ENCODE peak calls at places on chromosomes 5 and 9, in seven cellular contexts. F, R, B, J, S, T and P are unnamed samples. For H3K36me3, the result is how much of the 10 kb centered on the place peaks cover.

GRCh38 chr9:133647148-133647547 is 11.0 kb downstream of the DBH start:
- DNase-seq in F (no peak), R (no peak), B (no peak), J (no peak), S (no peak), T (no peak), P (no peak)

GRCh38 chr9:91221332-91221731 is 140.4 kb downstream of the AUH start:
- DNase-seq in F (no peak), R (no peak), B (no peak), J (no peak), S (no peak), T (no peak), P (no peak)

GRCh38 chr5:151612689-151613427 is 21.7 kb upstream of the FAT2 start:
- DNase-seq in F (no peak), R (no peak), B (no peak), J (peak), S (no peak), T (no peak), P (peak)

GRCh38 chr5:179373961-179374505 is 28.8 kb upstream of the ADAMTS2 start:
- DNase-seq in F (peak), R (no peak), B (peak), J (no peak), S (no peak), T (no peak), P (no peak)

GRCh38 chr9:27569406-27569805 is 3.9 kb downstream of the C9orf72 start:
- DNase-seq in F (no peak), R (no peak), B (no peak), J (peak), S (no peak), T (no peak), P (no peak)

GRCh38 chr5:39015743-39016586 is 58.2 kb downstream of the RICTOR start:
- DNase-seq in F (no peak), R (no peak), B (no peak), J (peak), S (no peak), T (no peak), P (no peak)

GRCh38 chr9:32708480-32709150 is 73.1 kb upstream of the TAF1L start:
- DNase-seq in F (no peak), R (no peak), B (no peak), J (no peak), S (no peak), T (no peak), P (no peak)

GRCh38 chr5:51987679-51988209 is 604.5 kb downstream of the ISL1 start:
- DNase-seq in F (no peak), R (no peak), B (no peak), J (no peak), S (no peak), T (no peak), P (no peak)

GRCh38 chr9:98967680-98968079 is 24.0 kb downstream of the COL15A1 start:
- DNase-seq in F (no peak), R (no peak), B (no peak), J (no peak), S (no peak), T (no peak), P (no peak)

GRCh38 chr5:2207966-2208544 is 325.3 kb upstream of the IRX4 start:
- DNase-seq in F (peak), R (no peak), B (no peak), J (peak), S (no peak), T (peak), P (no peak)

DNA sequence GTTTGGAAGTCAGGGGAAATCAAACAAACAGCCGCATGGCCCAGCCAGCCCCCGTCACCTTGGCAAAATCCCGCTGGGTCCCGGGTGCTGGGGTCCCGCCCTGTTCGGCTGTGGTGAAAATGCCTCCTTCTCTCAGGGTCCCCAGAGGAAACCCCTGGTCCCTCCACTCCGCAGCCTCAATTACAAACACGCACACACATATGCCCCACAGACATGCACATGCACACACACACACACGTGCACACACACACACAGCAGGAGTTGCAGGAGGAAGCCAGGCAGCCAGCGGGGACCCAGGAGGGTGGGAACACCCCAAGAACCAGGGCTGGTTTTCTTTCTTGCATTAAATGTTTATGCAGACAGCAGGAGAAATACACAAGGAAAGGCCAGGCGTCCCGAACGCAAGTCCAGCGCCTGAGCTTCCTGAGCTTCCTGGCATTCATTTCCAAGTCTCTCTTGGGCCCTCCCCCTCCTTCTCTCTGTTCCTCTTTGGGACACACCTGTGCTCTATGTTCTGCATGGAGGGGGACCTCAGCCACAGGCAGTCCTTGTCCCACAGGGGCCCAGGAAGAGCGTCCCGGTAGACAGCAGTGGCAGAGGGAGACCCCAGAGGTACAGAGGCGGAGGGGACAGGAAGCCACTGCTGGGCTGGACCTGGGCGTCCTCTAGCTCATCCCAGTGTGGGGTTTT is 221.4 kb upstream of the IER5L start:
- DNase-seq in F (no peak), R (peak), B (peak), J (no peak), S (no peak), T (no peak), P (no peak)
- H3K4me3 ChIP-seq in F (no peak), R (no peak), B (no peak), J (no peak), S (no peak), T (no peak), P (no peak)

GRCh38 chr9:87708989-87709706 is 16.8 kb upstream of the CTSL start:
- DNase-seq in F (no peak), R (no peak), B (no peak), J (no peak), S (no peak), T (no peak), P (no peak)

GRCh38 chr9:87710448-87710847 is 15.5 kb upstream of the CTSL start:
- DNase-seq in F (no peak), R (no peak), B (no peak), J (no peak), S (no peak), T (no peak), P (no peak)

GRCh38 chr9:87706066-87706739 is 19.7 kb upstream of the CTSL start:
- DNase-seq in F (no peak), R (no peak), B (no peak), J (no peak), S (no peak), T (peak), P (no peak)

GRCh38 chr9:87704342-87704741 is 21.6 kb upstream of the CTSL start:
- DNase-seq in F (no peak), R (no peak), B (no peak), J (no peak), S (no peak), T (no peak), P (no peak)

GRCh38 chr9:87707805-87708500 is 18.0 kb upstream of the CTSL start:
- DNase-seq in F (no peak), R (no peak), B (no peak), J (no peak), S (no peak), T (no peak), P (no peak)
- H3K36me3 ChIP-seq in F (under half), R (under half), B (under half), J (under half), S (under half), T (under half), P (under half)

GRCh38 chr5:81393783-81394718 is at the start of gene ACOT12:
- DNase-seq in F (no peak), R (no peak), B (peak), J (no peak), S (no peak), T (no peak), P (no peak)
- H3K4me3 ChIP-seq in F (peak), R (peak), B (peak), J (no peak), S (peak), T (no peak), P (no peak)

GRCh38 chr5:138022912-138023311 is 10.0 kb downstream of the FAM13B start:
- DNase-seq in F (no peak), R (no peak), B (no peak), J (no peak), S (no peak), T (no peak), P (no peak)
- H3K36me3 ChIP-seq in F (under half), R (under half), B (under half), J (under half), S (under half), T (under half), P (under half)

GRCh38 chr5:75566710-75567309 is 44.4 kb upstream of the ANKDD1B start:
- DNase-seq in F (no peak), R (no peak), B (no peak), J (peak), S (no peak), T (no peak), P (no peak)
- H3K4me3 ChIP-seq in F (no peak), R (peak), B (no peak), J (peak), S (no peak), T (no peak), P (no peak)

GRCh38 chr5:67115238-67115637 is 81.4 kb downstream of the CD180 start:
- DNase-seq in F (no peak), R (no peak), B (no peak), J (no peak), S (no peak), T (no peak), P (no peak)
- H3K36me3 ChIP-seq in F (under half), R (half or more), B (under half), J (under half), S (under half), T (under half), P (under half)

DNA sequence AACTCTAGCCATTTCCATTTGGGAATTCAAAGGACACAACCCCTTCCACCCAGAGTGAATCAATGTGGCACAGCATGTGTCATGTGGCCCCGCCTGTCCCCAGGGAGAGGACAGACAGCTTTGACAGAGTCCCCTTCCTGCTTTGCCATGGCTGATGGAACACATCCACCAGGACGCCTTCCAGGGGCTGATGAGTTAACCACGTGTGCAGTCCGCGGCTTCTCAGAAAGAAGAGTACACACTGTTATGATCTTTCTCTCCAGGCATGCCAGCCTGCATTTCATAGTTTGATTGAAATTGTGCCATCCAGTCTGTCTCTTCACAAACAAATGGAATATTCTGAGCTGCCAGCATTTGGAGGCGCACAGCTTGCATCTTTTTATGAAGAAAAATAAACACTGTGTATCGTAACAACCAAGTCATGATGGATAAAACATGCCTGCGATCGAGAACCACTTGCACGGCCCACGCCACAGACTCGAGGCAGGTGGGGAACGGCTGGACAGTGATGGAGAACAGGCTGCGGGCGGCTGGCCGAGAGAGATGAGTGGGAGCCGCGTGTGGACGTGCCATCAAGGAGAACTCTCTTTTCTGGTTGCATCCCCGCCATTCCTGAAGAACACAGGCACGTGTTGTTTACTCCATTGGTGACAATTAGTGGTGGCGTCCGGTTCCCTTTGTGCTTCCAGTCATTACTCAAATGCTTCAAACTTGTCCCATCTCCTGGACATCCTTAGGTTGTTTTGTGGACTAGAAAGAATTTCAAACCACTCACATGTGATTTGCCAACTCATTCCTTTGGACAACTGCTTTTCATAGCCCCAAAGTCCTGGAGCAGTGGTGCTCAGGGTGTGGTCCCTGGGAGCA is 220.2 kb downstream of the AGTPBP1 start:
- DNase-seq in F (no peak), R (peak), B (no peak), J (no peak), S (no peak), T (no peak), P (no peak)
- H3K4me3 ChIP-seq in F (peak), R (no peak), B (no peak), J (no peak), S (no peak), T (no peak), P (no peak)

DNA sequence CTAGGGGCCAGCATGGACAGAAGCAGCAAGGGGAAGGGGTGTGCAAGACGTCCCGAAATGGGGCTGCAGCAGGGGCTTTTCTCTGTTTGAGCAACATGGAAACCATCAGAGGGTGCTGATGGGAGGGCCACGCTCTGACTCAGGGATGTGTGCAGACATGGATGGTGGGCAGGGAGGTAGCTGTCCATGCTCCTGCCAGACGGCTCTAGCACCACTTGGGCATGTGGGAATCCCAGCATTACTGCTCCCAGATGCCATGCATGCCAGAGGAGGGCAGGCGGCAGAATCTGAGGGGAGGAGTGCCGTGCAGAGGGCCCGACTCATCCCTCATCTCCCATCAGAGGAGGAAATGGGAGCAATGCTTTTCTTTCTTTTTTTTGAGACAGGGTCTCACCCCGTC is 45.6 kb upstream of the SLC25A51 start:
- DNase-seq in F (no peak), R (no peak), B (no peak), J (peak), S (no peak), T (no peak), P (no peak)
- H3K36me3 ChIP-seq in F (under half), R (under half), B (under half), J (under half), S (under half), T (under half), P (under half)

GRCh38 chr5:137496919-137497318 is 2.2 kb downstream of the SPOCK1 start:
- DNase-seq in F (no peak), R (no peak), B (no peak), J (no peak), S (no peak), T (no peak), P (no peak)

GRCh38 chr5:137500616-137501225 is 1.6 kb upstream of the SPOCK1 start:
- DNase-seq in F (no peak), R (no peak), B (no peak), J (no peak), S (no peak), T (no peak), P (no peak)

GRCh38 chr5:137498736-137499505 is at the start of gene SPOCK1:
- DNase-seq in F (peak), R (peak), B (peak), J (peak), S (no peak), T (peak), P (no peak)

GRCh38 chr5:137498301-137498735 is 808 bp downstream of the SPOCK1 start:
- DNase-seq in F (no peak), R (no peak), B (peak), J (no peak), S (no peak), T (no peak), P (no peak)

GRCh38 chr5:137497396-137498290 is 1.5 kb downstream of the SPOCK1 start:
- DNase-seq in F (no peak), R (no peak), B (no peak), J (no peak), S (no peak), T (no peak), P (no peak)
- H3K4me3 ChIP-seq in F (peak), R (peak), B (peak), J (no peak), S (peak), T (no peak), P (no peak)